ENCODE peak calls at places on chromosome 19, in six cellular contexts. U is kidney epithelial cell, M is cardiac muscle cell, T is stomach, Q is choroid plexus epithelial cell, E is uterus. X is an unnamed sample.

GRCh38 chr19:24000656-24001055 is 86.0 kb downstream of the ZNF726 start:
- DNase-seq in U (no peak), M (no peak), T (no peak), Q (no peak), E (no peak), X (no peak)

GRCh38 chr19:14519860-14520407 is 1.7 kb upstream of the DNAJB1 start:
- DNase-seq in U (peak), M (no peak), T (peak), Q (no peak), E (no peak), X (no peak)

GRCh38 chr19:35901854-35902661 is at the start of gene HCST:
- DNase-seq in U (no peak), M (no peak), T (no peak), Q (no peak), E (no peak), X (no peak)

GRCh38 chr19:45170146-45171106 is 7.6 kb downstream of the TRAPPC6A start:
- DNase-seq in U (no peak), M (no peak), T (no peak), Q (no peak), E (no peak), X (no peak)

GRCh38 chr19:43380008-43380407 is 26.5 kb downstream of the CD177 start:
- DNase-seq in U (no peak), M (peak), T (no peak), Q (no peak), E (no peak), X (no peak)

GRCh38 chr19:51439021-51439465 is 19.2 kb downstream of the SIGLEC8 start:
- DNase-seq in U (no peak), M (peak), T (no peak), Q (peak), E (no peak), X (no peak)

GRCh38 chr19:39167461-39168257 is 29.1 kb upstream of the NCCRP1 start:
- DNase-seq in U (no peak), M (no peak), T (peak), Q (no peak), E (no peak), X (no peak)

GRCh38 chr19:22882797-22883196 is 50.7 kb downstream of the ZNF723 start:
- DNase-seq in U (no peak), M (no peak), T (no peak), Q (peak), E (no peak), X (no peak)

GRCh38 chr19:33303791-33304759 is 1.7 kb upstream of the CEBPA start:
- DNase-seq in U (no peak), M (no peak), T (peak), Q (no peak), E (no peak), X (no peak)

GRCh38 chr19:3457531-3458228 is 22.6 kb downstream of the SMIM24 start:
- DNase-seq in U (no peak), M (no peak), T (no peak), Q (no peak), E (no peak), X (no peak)

GRCh38 chr19:8158411-8159074 is 9.2 kb upstream of the FBN3 start:
- DNase-seq in U (peak), M (peak), T (peak), Q (peak), E (peak), X (peak)

GRCh38 chr19:12875086-12875485 is 6.2 kb downstream of the DNASE2 start:
- DNase-seq in U (no peak), M (no peak), T (no peak), Q (no peak), E (no peak), X (no peak)

GRCh38 chr19:611506-611869 is 21.8 kb downstream of the HCN2 start:
- DNase-seq in U (peak), M (no peak), T (no peak), Q (peak), E (no peak), X (peak)

GRCh38 chr19:30046522-30046921 is 104.5 kb downstream of the URI1 start:
- DNase-seq in U (no peak), M (no peak), T (no peak), Q (peak), E (no peak), X (peak)

GRCh38 chr19:38650911-38651584 is 3.6 kb downstream of the ACTN4 start:
- DNase-seq in U (no peak), M (no peak), T (no peak), Q (peak), E (peak), X (peak)

GRCh38 chr19:7670150-7670784 is 1.4 kb downstream of the RETN start:
- DNase-seq in U (no peak), M (peak), T (no peak), Q (no peak), E (no peak), X (no peak)

GRCh38 chr19:870963-871401 is 11.5 kb downstream of the CFD start:
- DNase-seq in U (no peak), M (no peak), T (no peak), Q (no peak), E (no peak), X (no peak)

GRCh38 chr19:20662421-20663105 is 1.2 kb upstream of the ZNF626 start:
- DNase-seq in U (no peak), M (no peak), T (no peak), Q (no peak), E (no peak), X (no peak)

GRCh38 chr19:41546386-41546789 is 29.6 kb upstream of the CEACAM21 start:
- DNase-seq in U (no peak), M (no peak), T (no peak), Q (no peak), E (no peak), X (no peak)

GRCh38 chr19:13696839-13697238 is 67.5 kb upstream of the MRI1 start:
- DNase-seq in U (no peak), M (no peak), T (no peak), Q (no peak), E (no peak), X (no peak)

GRCh38 chr19:39407394-39407643 is 672 bp downstream of the ZFP36 start:
- DNase-seq in U (no peak), M (no peak), T (no peak), Q (no peak), E (no peak), X (no peak)

GRCh38 chr19:55474269-55475265 is 1.9 kb upstream of the ZNF628 start:
- DNase-seq in U (peak), M (no peak), T (no peak), Q (no peak), E (no peak), X (peak)

GRCh38 chr19:44580366-44580895 is 32.9 kb upstream of the IGSF23 start:
- DNase-seq in U (no peak), M (no peak), T (no peak), Q (no peak), E (no peak), X (no peak)

GRCh38 chr19:28309072-28309471 is 903.9 kb downstream of the UQCRFS1 start:
- DNase-seq in U (no peak), M (no peak), T (no peak), Q (no peak), E (no peak), X (no peak)

GRCh38 chr19:28793391-28794168 is 419.4 kb downstream of the UQCRFS1 start:
- DNase-seq in U (no peak), M (peak), T (no peak), Q (no peak), E (no peak), X (no peak)

GRCh38 chr19:5974721-5975387 is 3.1 kb downstream of the RANBP3 start:
- DNase-seq in U (no peak), M (no peak), T (no peak), Q (peak), E (no peak), X (no peak)

GRCh38 chr19:5975388-5975728 is 2.6 kb downstream of the RANBP3 start:
- DNase-seq in U (no peak), M (no peak), T (no peak), Q (no peak), E (no peak), X (no peak)

GRCh38 chr19:5972355-5972731 is 5.6 kb downstream of the RANBP3 start:
- DNase-seq in U (no peak), M (no peak), T (no peak), Q (no peak), E (no peak), X (no peak)

GRCh38 chr19:5973376-5973775 is 4.6 kb downstream of the RANBP3 start:
- DNase-seq in U (no peak), M (no peak), T (no peak), Q (no peak), E (no peak), X (no peak)

GRCh38 chr19:5973867-5974635 is 3.9 kb downstream of the RANBP3 start:
- DNase-seq in U (no peak), M (no peak), T (no peak), Q (no peak), E (no peak), X (no peak)
- TF ChIP-seq CTCF in U (no peak), M (no peak), T (no peak), Q (no peak), E (no peak), X (no peak)

GRCh38 chr19:46648961-46649960 is 11.7 kb downstream of the DACT3 start:
- DNase-seq in U (no peak), M (no peak), T (no peak), Q (no peak), E (no peak), X (no peak)
- H3K4me3 ChIP-seq in U (no peak), M (no peak), T (no peak), Q (no peak), E (no peak), X (no peak)

GRCh38 chr19:15913384-15913783 is 15.5 kb upstream of the CYP4F2 start:
- DNase-seq in U (no peak), M (no peak), T (peak), Q (no peak), E (no peak), X (no peak)

GRCh38 chr19:15915109-15915508 is 17.2 kb upstream of the CYP4F2 start:
- DNase-seq in U (no peak), M (no peak), T (no peak), Q (no peak), E (no peak), X (no peak)

GRCh38 chr19:15913830-15914229 is 16.0 kb upstream of the CYP4F2 start:
- DNase-seq in U (no peak), M (no peak), T (no peak), Q (no peak), E (no peak), X (no peak)

GRCh38 chr19:15911599-15912237 is 13.8 kb upstream of the CYP4F2 start:
- DNase-seq in U (no peak), M (no peak), T (peak), Q (no peak), E (no peak), X (no peak)
- TF ChIP-seq CTCF in U (no peak), M (no peak), T (no peak), Q (no peak), E (no peak), X (no peak)

GRCh38 chr19:2016041-2016807 is 710 bp upstream of the BTBD2 start:
- DNase-seq in U (no peak), M (peak), T (peak), Q (peak), E (peak), X (peak)
- H3K4me3 ChIP-seq in U (peak), M (peak), T (peak), Q (peak), E (peak), X (peak)

GRCh38 chr19:47330466-47330869 is 1.5 kb upstream of the C5AR2 start:
- DNase-seq in U (no peak), M (no peak), T (no peak), Q (peak), E (no peak), X (no peak)
- TF ChIP-seq CTCF in U (no peak), M (no peak), T (no peak), Q (peak), E (no peak), X (no peak)

GRCh38 chr19:4832776-4833175 is 1.3 kb upstream of the TICAM1 start:
- DNase-seq in U (no peak), M (no peak), T (no peak), Q (no peak), E (no peak), X (no peak)

GRCh38 chr19:4829001-4829712 is 2.4 kb downstream of the TICAM1 start:
- DNase-seq in U (no peak), M (no peak), T (peak), Q (no peak), E (no peak), X (no peak)

GRCh38 chr19:4830768-4831265 is 695 bp downstream of the TICAM1 start:
- DNase-seq in U (no peak), M (no peak), T (no peak), Q (no peak), E (no peak), X (no peak)

GRCh38 chr19:4831351-4832340 is at the start of gene TICAM1:
- DNase-seq in U (no peak), M (peak), T (peak), Q (peak), E (peak), X (no peak)

GRCh38 chr19:4830332-4830731 is 1.2 kb downstream of the TICAM1 start:
- DNase-seq in U (no peak), M (no peak), T (no peak), Q (no peak), E (no peak), X (no peak)
- H3K4me3 ChIP-seq in U (peak), M (no peak), T (peak), Q (peak), E (no peak), X (peak)

GRCh38 chr19:18941628-18942354 is 774 bp upstream of the HOMER3 start:
- DNase-seq in U (no peak), M (no peak), T (no peak), Q (peak), E (peak), X (no peak)
- TF ChIP-seq CTCF in U (no peak), M (no peak), T (no peak), Q (no peak), E (no peak), X (no peak)